ENCODE peak calls at places on chromosomes 7 and 10, in four cellular contexts. One of them, this sample, is unnamed.

GRCh38 chr10:76179806-76180205 is 748.4 kb downstream of the LRMDA start:
- DNase-seq in AG10803: no peak
- DNase-seq in cardiac fibroblast: no peak
- DNase-seq in mucosa of descending colon: no peak
- DNase-seq in this sample: no peak

GRCh38 chr10:51386248-51386885 is 312.1 kb downstream of the PRKG1 start:
- DNase-seq in AG10803: peak
- DNase-seq in cardiac fibroblast: no peak
- DNase-seq in mucosa of descending colon: no peak
- DNase-seq in this sample: no peak

GRCh38 chr10:121002586-121003205 is 151.5 kb downstream of the WDR11 start:
- DNase-seq in AG10803: no peak
- DNase-seq in cardiac fibroblast: no peak
- DNase-seq in mucosa of descending colon: peak
- DNase-seq in this sample: no peak

GRCh38 chr7:1694551-1694950 is 24.5 kb downstream of the ELFN1 start:
- DNase-seq in AG10803: no peak
- DNase-seq in cardiac fibroblast: no peak
- DNase-seq in mucosa of descending colon: no peak
- DNase-seq in this sample: no peak

GRCh38 chr10:100888957-100889356 is 23.8 kb upstream of the SLF2 start:
- DNase-seq in AG10803: no peak
- DNase-seq in cardiac fibroblast: no peak
- DNase-seq in mucosa of descending colon: no peak
- DNase-seq in this sample: no peak

GRCh38 chr7:1230411-1231213 is 2.1 kb upstream of the UNCX start:
- DNase-seq in AG10803: no peak
- DNase-seq in cardiac fibroblast: no peak
- DNase-seq in mucosa of descending colon: no peak
- DNase-seq in this sample: no peak

GRCh38 chr7:155935726-155936125 is 123.5 kb upstream of the SHH start:
- DNase-seq in AG10803: no peak
- DNase-seq in cardiac fibroblast: no peak
- DNase-seq in mucosa of descending colon: no peak
- DNase-seq in this sample: no peak

GRCh38 chr7:51228386-51228958 is 88.1 kb downstream of the COBL start:
- DNase-seq in AG10803: no peak
- DNase-seq in cardiac fibroblast: no peak
- DNase-seq in mucosa of descending colon: no peak
- DNase-seq in this sample: no peak

GRCh38 chr10:29569778-29570177 is 65.0 kb downstream of the SVIL start:
- DNase-seq in AG10803: peak
- DNase-seq in cardiac fibroblast: no peak
- DNase-seq in mucosa of descending colon: no peak
- DNase-seq in this sample: no peak

GRCh38 chr7:83691095-83691494 is 42.2 kb upstream of the SEMA3E start:
- DNase-seq in AG10803: no peak
- DNase-seq in cardiac fibroblast: no peak
- DNase-seq in mucosa of descending colon: no peak
- DNase-seq in this sample: no peak

GRCh38 chr10:7824251-7824650 is 5.9 kb downstream of the TAF3 start:
- DNase-seq in AG10803: no peak
- DNase-seq in cardiac fibroblast: no peak
- DNase-seq in mucosa of descending colon: no peak
- DNase-seq in this sample: no peak

GRCh38 chr7:113880467-113881040 is 38.3 kb downstream of the PPP1R3A start:
- DNase-seq in AG10803: no peak
- DNase-seq in cardiac fibroblast: no peak
- DNase-seq in mucosa of descending colon: no peak
- DNase-seq in this sample: no peak

GRCh38 chr10:43203491-43204393 is 63.1 kb downstream of the RASGEF1A start:
- DNase-seq in AG10803: no peak
- DNase-seq in cardiac fibroblast: peak
- DNase-seq in mucosa of descending colon: peak
- DNase-seq in this sample: no peak

GRCh38 chr10:124152781-124153600 is 59.6 kb upstream of the CHST15 start:
- DNase-seq in AG10803: peak
- DNase-seq in cardiac fibroblast: peak
- DNase-seq in mucosa of descending colon: peak
- DNase-seq in this sample: peak

GRCh38 chr10:62688971-62689700 is 115.4 kb upstream of the ADO start:
- DNase-seq in AG10803: no peak
- DNase-seq in cardiac fibroblast: no peak
- DNase-seq in mucosa of descending colon: no peak
- DNase-seq in this sample: no peak

GRCh38 chr7:124996778-124997177 is 67.2 kb upstream of the POT1 start:
- DNase-seq in AG10803: peak
- DNase-seq in cardiac fibroblast: no peak
- DNase-seq in mucosa of descending colon: no peak
- DNase-seq in this sample: no peak

GRCh38 chr10:72889391-72889831 is 4.1 kb upstream of the OIT3 start:
- DNase-seq in AG10803: peak
- DNase-seq in cardiac fibroblast: peak
- DNase-seq in mucosa of descending colon: no peak
- DNase-seq in this sample: no peak

GRCh38 chr10:91380873-91381561 is 29.1 kb upstream of the HECTD2 start:
- DNase-seq in AG10803: no peak
- DNase-seq in cardiac fibroblast: peak
- DNase-seq in mucosa of descending colon: no peak
- DNase-seq in this sample: peak

GRCh38 chr10:77836299-77836820 is 90.2 kb downstream of the DLG5 start:
- DNase-seq in AG10803: peak
- DNase-seq in cardiac fibroblast: peak
- DNase-seq in mucosa of descending colon: peak
- DNase-seq in this sample: peak

GRCh38 chr7:33842141-33842540 is 63.2 kb upstream of the BMPER start:
- DNase-seq in AG10803: no peak
- DNase-seq in cardiac fibroblast: no peak
- DNase-seq in mucosa of descending colon: no peak
- DNase-seq in this sample: no peak

GRCh38 chr7:127437772-127438330 is 45.3 kb upstream of the ZNF800 start:
- DNase-seq in AG10803: peak
- DNase-seq in cardiac fibroblast: peak
- DNase-seq in mucosa of descending colon: no peak
- DNase-seq in this sample: peak

GRCh38 chr7:102860351-102860811 is 52.4 kb upstream of the LRRC17 start:
- DNase-seq in AG10803: peak
- DNase-seq in cardiac fibroblast: peak
- DNase-seq in mucosa of descending colon: no peak
- DNase-seq in this sample: peak

GRCh38 chr7:106679153-106679931 is 18.4 kb upstream of the CCDC71L start:
- DNase-seq in AG10803: peak
- DNase-seq in cardiac fibroblast: peak
- DNase-seq in mucosa of descending colon: no peak
- DNase-seq in this sample: peak

GRCh38 chr7:158824028-158824427 is 5.3 kb downstream of the ESYT2 start:
- DNase-seq in AG10803: no peak
- DNase-seq in cardiac fibroblast: no peak
- DNase-seq in mucosa of descending colon: no peak
- DNase-seq in this sample: no peak

GRCh38 chr10:29166713-29167112 is 122.2 kb upstream of the LYZL1 start:
- DNase-seq in AG10803: no peak
- DNase-seq in cardiac fibroblast: no peak
- DNase-seq in mucosa of descending colon: no peak
- DNase-seq in this sample: no peak

GRCh38 chr7:151013728-151014497 is 10.4 kb downstream of the ATG9B start:
- DNase-seq in AG10803: peak
- DNase-seq in cardiac fibroblast: peak
- DNase-seq in mucosa of descending colon: peak
- DNase-seq in this sample: peak

GRCh38 chr7:412313-412710 is 107.3 kb downstream of the PDGFA start:
- DNase-seq in AG10803: no peak
- DNase-seq in cardiac fibroblast: no peak
- DNase-seq in mucosa of descending colon: no peak
- DNase-seq in this sample: no peak

GRCh38 chr10:89515031-89515841 is 20.2 kb downstream of the SLC16A12 start:
- DNase-seq in AG10803: peak
- DNase-seq in cardiac fibroblast: peak
- DNase-seq in mucosa of descending colon: no peak
- DNase-seq in this sample: peak

GRCh38 chr7:158933468-158934139 is 77.2 kb downstream of the DYNC2I1 start:
- DNase-seq in AG10803: no peak
- DNase-seq in cardiac fibroblast: no peak
- DNase-seq in mucosa of descending colon: no peak
- DNase-seq in this sample: no peak

GRCh38 chr7:132941905-132942304 is 140.0 kb downstream of the CHCHD3 start:
- DNase-seq in AG10803: no peak
- DNase-seq in cardiac fibroblast: no peak
- DNase-seq in mucosa of descending colon: no peak
- DNase-seq in this sample: no peak

GRCh38 chr10:99370993-99371392 is 41.8 kb downstream of the CNNM1 start:
- DNase-seq in AG10803: peak
- DNase-seq in cardiac fibroblast: peak
- DNase-seq in mucosa of descending colon: no peak
- DNase-seq in this sample: peak
- TF ChIP-seq CTCF in AG10803: peak
- TF ChIP-seq CTCF in cardiac fibroblast: peak
- TF ChIP-seq CTCF in mucosa of descending colon: no peak
- TF ChIP-seq CTCF in this sample: peak

DNA sequence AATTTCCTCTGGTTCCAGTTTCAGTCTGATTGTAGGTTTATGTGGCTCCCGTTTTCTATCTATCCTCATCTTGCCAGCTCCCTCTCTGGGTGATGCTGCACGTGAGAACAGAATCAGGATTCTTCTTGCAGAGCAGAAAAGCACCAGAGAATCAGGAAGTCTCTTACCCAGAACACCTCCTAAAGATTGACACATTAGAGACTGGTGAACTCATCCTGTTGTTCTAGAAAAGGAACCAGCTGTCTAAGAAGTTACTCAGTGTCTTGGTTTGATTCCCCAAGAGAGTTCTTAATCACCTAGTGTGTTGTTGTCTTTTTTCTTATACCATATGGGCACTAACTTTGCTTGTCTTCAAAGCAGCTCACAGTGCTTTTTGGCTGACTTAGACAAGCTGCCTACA is 152.4 kb downstream of the DGKI start:
- DNase-seq in AG10803: peak
- DNase-seq in cardiac fibroblast: no peak
- DNase-seq in mucosa of descending colon: no peak
- DNase-seq in this sample: peak
- H3K4me3 ChIP-seq in AG10803: no peak
- H3K4me3 ChIP-seq in cardiac fibroblast: no peak
- H3K4me3 ChIP-seq in mucosa of descending colon: no peak
- H3K4me3 ChIP-seq in this sample: no peak

GRCh38 chr10:79155301-79156081 is 86.7 kb downstream of the ZMIZ1 start:
- DNase-seq in AG10803: peak
- DNase-seq in cardiac fibroblast: no peak
- DNase-seq in mucosa of descending colon: no peak
- DNase-seq in this sample: no peak
- TF ChIP-seq CTCF in AG10803: peak
- TF ChIP-seq CTCF in cardiac fibroblast: no peak
- TF ChIP-seq CTCF in mucosa of descending colon: no peak
- TF ChIP-seq CTCF in this sample: peak

GRCh38 chr10:93071674-93072224 is 1.9 kb upstream of the CYP26A1 start:
- DNase-seq in AG10803: no peak
- DNase-seq in cardiac fibroblast: no peak
- DNase-seq in mucosa of descending colon: peak
- DNase-seq in this sample: no peak

GRCh38 chr10:93073539-93074136 is at the start of gene CYP26A1:
- DNase-seq in AG10803: no peak
- DNase-seq in cardiac fibroblast: no peak
- DNase-seq in mucosa of descending colon: no peak
- DNase-seq in this sample: no peak

GRCh38 chr10:93072225-93072712 is 1.4 kb upstream of the CYP26A1 start:
- DNase-seq in AG10803: no peak
- DNase-seq in cardiac fibroblast: no peak
- DNase-seq in mucosa of descending colon: peak
- DNase-seq in this sample: no peak

GRCh38 chr10:93074137-93074596 is 474 bp downstream of the CYP26A1 start:
- DNase-seq in AG10803: no peak
- DNase-seq in cardiac fibroblast: no peak
- DNase-seq in mucosa of descending colon: no peak
- DNase-seq in this sample: no peak

GRCh38 chr10:93072713-93073538 is 767 bp upstream of the CYP26A1 start:
- DNase-seq in AG10803: no peak
- DNase-seq in cardiac fibroblast: no peak
- DNase-seq in mucosa of descending colon: no peak
- DNase-seq in this sample: peak
- H3K4me3 ChIP-seq in AG10803: no peak
- H3K4me3 ChIP-seq in cardiac fibroblast: no peak
- H3K4me3 ChIP-seq in mucosa of descending colon: no peak
- H3K4me3 ChIP-seq in this sample: peak

GRCh38 chr10:116796469-116796868 is 52.8 kb upstream of the ENO4 start:
- DNase-seq in AG10803: no peak
- DNase-seq in cardiac fibroblast: no peak
- DNase-seq in mucosa of descending colon: no peak
- DNase-seq in this sample: no peak

GRCh38 chr10:116800356-116800929 is 48.9 kb upstream of the ENO4 start:
- DNase-seq in AG10803: no peak
- DNase-seq in cardiac fibroblast: no peak
- DNase-seq in mucosa of descending colon: no peak
- DNase-seq in this sample: no peak

GRCh38 chr10:116796910-116797513 is 52.3 kb upstream of the ENO4 start:
- DNase-seq in AG10803: peak
- DNase-seq in cardiac fibroblast: peak
- DNase-seq in mucosa of descending colon: peak
- DNase-seq in this sample: peak

GRCh38 chr10:116801658-116802057 is 47.6 kb upstream of the ENO4 start:
- DNase-seq in AG10803: no peak
- DNase-seq in cardiac fibroblast: no peak
- DNase-seq in mucosa of descending colon: no peak
- DNase-seq in this sample: no peak

DNA sequence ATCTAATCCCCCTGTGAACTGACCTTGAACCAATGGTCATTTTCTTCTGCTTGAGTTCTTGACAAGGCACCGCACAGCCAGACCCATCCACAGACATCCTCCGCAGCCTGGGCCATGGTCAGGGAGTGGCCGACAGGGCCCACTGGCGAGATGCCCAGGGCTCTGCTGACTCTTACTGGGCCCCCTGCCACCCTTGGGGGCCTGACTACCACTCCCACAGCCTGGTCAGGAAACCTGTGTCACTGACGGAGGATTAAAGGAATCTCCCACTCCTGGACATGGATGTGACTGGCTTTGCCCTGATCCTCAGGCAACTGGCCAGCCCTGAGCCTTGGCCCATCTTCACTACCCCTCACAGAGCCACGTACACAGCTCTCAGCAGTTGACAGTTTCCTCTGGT is 50.4 kb upstream of the ENO4 start:
- DNase-seq in AG10803: no peak
- DNase-seq in cardiac fibroblast: no peak
- DNase-seq in mucosa of descending colon: no peak
- DNase-seq in this sample: no peak
- TF ChIP-seq CTCF in AG10803: no peak
- TF ChIP-seq CTCF in cardiac fibroblast: no peak
- TF ChIP-seq CTCF in mucosa of descending colon: no peak
- TF ChIP-seq CTCF in this sample: no peak

DNA sequence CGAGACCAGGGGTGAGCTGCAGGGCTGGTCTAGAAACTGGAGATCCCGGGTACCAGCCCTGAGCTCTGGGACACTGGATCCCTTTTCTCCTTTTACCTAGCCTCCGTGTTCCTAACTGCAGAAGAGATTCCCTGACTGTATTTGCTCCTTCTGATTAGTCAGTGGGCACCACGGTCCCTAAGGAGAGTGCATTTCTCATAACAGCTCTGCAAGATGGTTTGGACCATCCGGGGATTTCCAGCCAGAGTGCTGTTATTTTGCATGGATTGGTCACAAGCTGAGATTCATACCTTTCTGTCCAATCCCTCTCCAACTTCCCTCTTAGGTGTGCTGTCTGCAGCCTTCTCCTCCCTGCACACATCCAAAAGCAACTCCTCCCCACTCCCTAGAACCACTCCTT is 122.6 kb downstream of the MYL10 start:
- DNase-seq in AG10803: no peak
- DNase-seq in cardiac fibroblast: no peak
- DNase-seq in mucosa of descending colon: no peak
- DNase-seq in this sample: no peak
- H3K4me3 ChIP-seq in AG10803: no peak
- H3K4me3 ChIP-seq in cardiac fibroblast: no peak
- H3K4me3 ChIP-seq in mucosa of descending colon: no peak
- H3K4me3 ChIP-seq in this sample: no peak

This sample was measured in foreskin fibroblast.